ENCODE peak calls at places on chromosome 19, in seven cellular contexts. L is H1, I is IMR-90, A is mesendoderm, U is mesenchymal stem cell, C is H9, F is trophoblast cell. O is an unnamed sample.
A peak's percentile ranks its signal among the peaks of the same experiment; 100 is the strongest.

GRCh38 chr19:13996928-13997636 is 9.0 kb downstream of the RFX1 start:
- DNase-seq in I (no peak), C (no peak), U (no peak), F (no peak), L (no peak), A (no peak), O (no peak)

GRCh38 chr19:3057275-3057714 is 5.0 kb downstream of the TLE5 start:
- DNase-seq in F (peak; percentile 55), A (peak; percentile 51), U (no peak), L (no peak), C (peak; percentile 51), I (no peak), O (no peak)

GRCh38 chr19:16888629-16889371 is at the start of gene F2RL3:
- DNase-seq in U (peak; percentile 99), L (no peak), C (no peak), I (peak; percentile 22), A (no peak), F (peak; percentile 5), O (no peak)

GRCh38 chr19:40147338-40147692 is 43.9 kb upstream of the MAP3K10 start:
- DNase-seq in L (no peak), A (no peak), C (no peak), I (no peak), F (no peak), U (no peak), O (no peak)

GRCh38 chr19:14301150-14301549 is 80.1 kb upstream of the ADGRE5 start:
- DNase-seq in F (no peak), L (no peak), C (no peak), A (no peak), U (no peak), I (no peak), O (no peak)

GRCh38 chr19:53576941-53577653 is 39.2 kb downstream of the ZNF331 start:
- DNase-seq in F (peak; percentile 96), U (no peak), A (no peak), L (no peak), I (no peak), C (no peak), O (no peak)

GRCh38 chr19:58387338-58388174 is 487 bp downstream of the RPS5 start:
- DNase-seq in C (no peak), A (peak; percentile 35), I (no peak), L (no peak), F (no peak), U (peak; percentile 47), O (no peak)

GRCh38 chr19:52941941-52942370 is 18.7 kb upstream of the ZNF888 start:
- DNase-seq in U (peak; percentile 50), I (peak; percentile 20), F (peak; percentile 71), L (no peak), A (peak; percentile 63), C (peak; percentile 46), O (no peak)

GRCh38 chr19:17671906-17672305 is 16.2 kb downstream of the UNC13A start:
- DNase-seq in L (no peak), I (peak; percentile 37), C (peak; percentile 71), A (peak; percentile 87), F (peak; percentile 83), U (peak; percentile 62), O (no peak)

GRCh38 chr19:8423821-8424223 is 10.7 kb downstream of the MARCHF2 start:
- DNase-seq in U (peak; percentile 99), A (peak; percentile 88), F (peak; percentile 99), C (peak; percentile 66), L (no peak), I (peak; percentile 97), O (peak; percentile 41)

GRCh38 chr19:13056052-13056660 is 46.5 kb downstream of the LYL1 start:
- DNase-seq in A (peak; percentile 85), F (no peak), L (no peak), U (peak; percentile 29), C (peak; percentile 73), I (peak; percentile 71), O (no peak)

GRCh38 chr19:18915639-18916038 is 3.5 kb downstream of the COPE start:
- DNase-seq in L (no peak), A (peak; percentile 75), U (peak; percentile 45), F (no peak), C (peak; percentile 71), I (peak; percentile 30), O (no peak)

GRCh38 chr19:341386-342127 is 3.0 kb downstream of the MIER2 start:
- DNase-seq in I (no peak), U (no peak), F (no peak), C (no peak), A (no peak), L (no peak), O (no peak)

GRCh38 chr19:18470153-18470552 is 32.2 kb upstream of the ISYNA1 start:
- DNase-seq in F (no peak), U (no peak), I (no peak), L (no peak), A (peak; percentile 66), C (peak; percentile 81), O (no peak)

GRCh38 chr19:51341976-51342580 is at the start of gene VSIG10L:
- DNase-seq in U (no peak), C (no peak), F (peak; percentile 9), L (no peak), A (peak; percentile 18), I (no peak), O (no peak)

GRCh38 chr19:13463296-13463695 is 43.0 kb downstream of the CACNA1A start:
- DNase-seq in F (peak; percentile 27), U (no peak), I (peak; percentile 15), A (peak; percentile 56), L (no peak), C (peak; percentile 48), O (peak; percentile 62)

GRCh38 chr19:2015611-2015950 is at the start of gene BTBD2:
- DNase-seq in L (no peak), A (peak; percentile 71), F (no peak), U (peak; percentile 65), C (no peak), I (peak; percentile 84), O (peak; percentile 32)

GRCh38 chr19:30596813-30597399 is 224.7 kb downstream of the ZNF536 start:
- DNase-seq in I (no peak), U (no peak), L (peak; percentile 44), A (peak; percentile 42), F (no peak), C (peak; percentile 46), O (no peak)

GRCh38 chr19:16892438-16892837 is 3.6 kb downstream of the F2RL3 start:
- DNase-seq in U (no peak), I (no peak), A (no peak), L (no peak), C (no peak), F (no peak), O (no peak)

DNA sequence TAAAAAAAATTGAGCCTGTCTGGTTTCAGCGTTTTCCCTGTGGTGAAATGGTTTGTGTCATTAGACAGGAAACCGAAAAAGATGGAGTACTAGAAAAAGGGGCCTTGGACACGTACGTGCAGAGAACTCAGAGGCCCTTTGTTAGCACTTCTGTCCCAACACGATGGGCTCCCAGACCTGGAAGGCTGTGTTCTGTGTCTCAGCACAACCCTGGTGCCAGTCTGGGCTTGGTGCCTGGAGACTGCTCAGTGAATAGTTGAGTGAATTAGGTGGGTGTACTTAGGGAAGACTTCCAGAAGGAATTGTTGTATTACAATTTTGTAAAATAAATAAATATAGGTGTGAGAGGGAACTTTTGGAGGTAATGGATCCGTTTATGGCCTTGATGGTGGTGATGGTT is 8.7 kb downstream of the ZNF71 start:
- DNase-seq in F (no peak), I (peak; percentile 24), C (no peak), A (no peak), L (no peak), U (no peak), O (no peak)
- H2BK5ac ChIP-seq in F (no peak overlapping the region), I (no peak overlapping the region), C (no peak overlapping the region), A (no peak overlapping the region), L (no peak overlapping the region), U (no peak overlapping the region), O (no peak overlapping the region)

GRCh38 chr19:5086725-5087439 is 118.0 kb downstream of the KDM4B start:
- DNase-seq in L (peak; percentile 76), A (peak; percentile 86), U (no peak), F (no peak), C (peak; percentile 91), I (no peak), O (no peak)
- H2BK5ac ChIP-seq in L (no peak overlapping the region), A (no peak overlapping the region), U (no peak overlapping the region), F (no peak overlapping the region), C (no peak overlapping the region), I (no peak overlapping the region), O (peak overlapping the region; percentile 66)

DNA sequence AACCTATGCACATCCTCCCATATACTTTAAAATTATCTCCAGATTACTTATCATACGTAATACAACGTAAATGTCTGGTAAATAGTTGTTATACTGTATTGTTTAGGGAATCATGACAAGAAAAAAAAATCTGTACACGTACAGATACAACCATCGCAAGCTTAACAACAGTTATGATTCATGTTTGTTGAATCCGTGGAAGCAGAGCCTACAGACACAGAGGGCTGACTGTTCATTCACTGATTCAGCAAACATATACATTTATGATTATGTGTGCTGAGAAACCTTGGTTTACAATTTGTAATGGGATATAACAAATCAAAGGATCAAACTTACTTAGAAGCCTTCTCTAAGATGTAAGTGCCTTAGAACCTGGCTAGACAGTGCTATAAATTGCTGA is 1.5 kb downstream of the ZNF260 start:
- DNase-seq in L (no peak), C (no peak), U (no peak), F (no peak), A (no peak), I (no peak), O (no peak)
- H2BK5ac ChIP-seq in L (no peak overlapping the region), C (no peak overlapping the region), U (no peak overlapping the region), F (no peak overlapping the region), A (no peak overlapping the region), I (no peak overlapping the region), O (no peak overlapping the region)

GRCh38 chr19:48757089-48757675 is 1.9 kb downstream of the FGF21 start:
- DNase-seq in A (no peak), I (no peak), C (no peak), L (no peak), F (no peak), U (no peak), O (no peak)

GRCh38 chr19:48755787-48756674 is 707 bp downstream of the FGF21 start:
- DNase-seq in F (no peak), A (no peak), C (no peak), I (no peak), U (no peak), L (no peak), O (no peak)

GRCh38 chr19:48756686-48757085 is 1.4 kb downstream of the FGF21 start:
- DNase-seq in I (no peak), L (no peak), U (no peak), C (no peak), A (no peak), F (no peak), O (no peak)

GRCh38 chr19:48752511-48753365 is at the start of gene FUT1:
- DNase-seq in L (peak; percentile 61), A (peak; percentile 94), F (peak; percentile 72), C (peak; percentile 97), U (peak; percentile 39), I (no peak), O (no peak)

GRCh38 chr19:48754950-48755645 is at the start of gene FGF21:
- DNase-seq in U (no peak), A (peak; percentile 75), I (no peak), C (peak; percentile 47), L (no peak), F (no peak), O (no peak)
- H2BK5ac ChIP-seq in U (no peak within 1 kb of the TSS), A (no peak within 1 kb of the TSS), I (no peak within 1 kb of the TSS), C (no peak within 1 kb of the TSS), L (peak within 1 kb of the TSS; percentile 93), F (no peak within 1 kb of the TSS), O (no peak within 1 kb of the TSS)